ENCODE peak calls at places on chromosomes 5 and 9, in six cellular contexts. One of them, this sample, is unnamed.
A peak's percentile ranks its signal among the peaks of the same experiment; 100 is the strongest.

GRCh38 chr5:170681013-170681433 is 102.5 kb upstream of the GABRP start:
- DNase-seq in hepatocyte: peak; percentile 81
- DNase-seq in AG04450: no peak
- DNase-seq in SJSA1: peak; percentile 36
- DNase-seq in lower lobe of right lung: no peak
- DNase-seq in uterus: no peak
- DNase-seq in this sample: peak; percentile 43

GRCh38 chr5:163407034-163407652 is 30.3 kb upstream of the CCNG1 start:
- DNase-seq in SJSA1: no peak
- DNase-seq in hepatocyte: no peak
- DNase-seq in lower lobe of right lung: no peak
- DNase-seq in uterus: no peak
- DNase-seq in AG04450: no peak
- DNase-seq in this sample: no peak

GRCh38 chr9:38142201-38142600 is 73.2 kb upstream of the SHB start:
- DNase-seq in AG04450: no peak
- DNase-seq in SJSA1: no peak
- DNase-seq in uterus: no peak
- DNase-seq in lower lobe of right lung: no peak
- DNase-seq in hepatocyte: peak; percentile 34
- DNase-seq in this sample: no peak

GRCh38 chr9:27426717-27427645 is 97.1 kb upstream of the IFNK start:
- DNase-seq in hepatocyte: no peak
- DNase-seq in AG04450: no peak
- DNase-seq in lower lobe of right lung: no peak
- DNase-seq in uterus: no peak
- DNase-seq in SJSA1: peak; percentile 16
- DNase-seq in this sample: peak; percentile 38

GRCh38 chr9:93205045-93205768 is 21.3 kb downstream of the WNK2 start:
- DNase-seq in SJSA1: no peak
- DNase-seq in AG04450: no peak
- DNase-seq in hepatocyte: peak; percentile 67
- DNase-seq in uterus: peak; percentile 72
- DNase-seq in lower lobe of right lung: peak; percentile 23
- DNase-seq in this sample: no peak

GRCh38 chr5:171806976-171807823 is 21.6 kb downstream of the SMIM23 start:
- DNase-seq in uterus: no peak
- DNase-seq in AG04450: no peak
- DNase-seq in hepatocyte: no peak
- DNase-seq in SJSA1: no peak
- DNase-seq in lower lobe of right lung: no peak
- DNase-seq in this sample: no peak

GRCh38 chr9:126701820-126702500 is 88.2 kb downstream of the LMX1B start:
- DNase-seq in hepatocyte: peak; percentile 2
- DNase-seq in uterus: no peak
- DNase-seq in lower lobe of right lung: peak; percentile 37
- DNase-seq in AG04450: no peak
- DNase-seq in SJSA1: no peak
- DNase-seq in this sample: peak; percentile 21

GRCh38 chr9:15430920-15431844 is 8.5 kb downstream of the SNAPC3 start:
- DNase-seq in SJSA1: no peak
- DNase-seq in hepatocyte: peak; percentile 42
- DNase-seq in uterus: no peak
- DNase-seq in lower lobe of right lung: no peak
- DNase-seq in AG04450: no peak
- DNase-seq in this sample: no peak

GRCh38 chr5:146805099-146805498 is 73.5 kb downstream of the PPP2R2B start:
- DNase-seq in AG04450: no peak
- DNase-seq in SJSA1: no peak
- DNase-seq in lower lobe of right lung: no peak
- DNase-seq in hepatocyte: peak; percentile 28
- DNase-seq in uterus: no peak
- DNase-seq in this sample: no peak

GRCh38 chr5:149857499-149857898 is 87.1 kb downstream of the PDE6A start:
- DNase-seq in AG04450: no peak
- DNase-seq in SJSA1: peak; percentile 79
- DNase-seq in lower lobe of right lung: peak; percentile 74
- DNase-seq in uterus: peak; percentile 32
- DNase-seq in hepatocyte: peak; percentile 49
- DNase-seq in this sample: no peak

GRCh38 chr9:6902423-6902822 is 144.7 kb downstream of the KDM4C start:
- DNase-seq in SJSA1: no peak
- DNase-seq in uterus: no peak
- DNase-seq in AG04450: no peak
- DNase-seq in lower lobe of right lung: no peak
- DNase-seq in hepatocyte: no peak
- DNase-seq in this sample: no peak

GRCh38 chr5:145506451-145506850 is 328.7 kb downstream of the PRELID2 start:
- DNase-seq in uterus: no peak
- DNase-seq in hepatocyte: no peak
- DNase-seq in AG04450: no peak
- DNase-seq in lower lobe of right lung: no peak
- DNase-seq in SJSA1: no peak
- DNase-seq in this sample: no peak

GRCh38 chr9:95031711-95032461 is 285.6 kb downstream of the FANCC start:
- DNase-seq in AG04450: no peak
- DNase-seq in uterus: no peak
- DNase-seq in lower lobe of right lung: peak; percentile 64
- DNase-seq in SJSA1: no peak
- DNase-seq in hepatocyte: peak; percentile 37
- DNase-seq in this sample: peak; percentile 77

GRCh38 chr9:91247278-91247677 is 114.4 kb downstream of the AUH start:
- DNase-seq in SJSA1: no peak
- DNase-seq in hepatocyte: no peak
- DNase-seq in lower lobe of right lung: no peak
- DNase-seq in uterus: no peak
- DNase-seq in AG04450: no peak
- DNase-seq in this sample: no peak

GRCh38 chr5:132907161-132907560 is 33.7 kb downstream of the LEAP2 start:
- DNase-seq in lower lobe of right lung: no peak
- DNase-seq in hepatocyte: no peak
- DNase-seq in AG04450: no peak
- DNase-seq in SJSA1: no peak
- DNase-seq in uterus: no peak
- DNase-seq in this sample: no peak

GRCh38 chr9:123834218-123834906 is 95.6 kb downstream of the DENND1A start:
- DNase-seq in lower lobe of right lung: no peak
- DNase-seq in uterus: no peak
- DNase-seq in SJSA1: no peak
- DNase-seq in hepatocyte: no peak
- DNase-seq in AG04450: no peak
- DNase-seq in this sample: no peak

GRCh38 chr9:755454-756381 is 85.8 kb upstream of the DMRT1 start:
- DNase-seq in AG04450: peak; percentile 48
- DNase-seq in uterus: no peak
- DNase-seq in SJSA1: peak; percentile 50
- DNase-seq in hepatocyte: peak; percentile 24
- DNase-seq in lower lobe of right lung: no peak
- DNase-seq in this sample: no peak

GRCh38 chr9:33794560-33794959 is 801 bp upstream of the PRSS3 start:
- DNase-seq in lower lobe of right lung: no peak
- DNase-seq in uterus: no peak
- DNase-seq in hepatocyte: no peak
- DNase-seq in SJSA1: no peak
- DNase-seq in AG04450: no peak
- DNase-seq in this sample: no peak

GRCh38 chr9:95167998-95168397 is 149.5 kb downstream of the FANCC start:
- DNase-seq in SJSA1: peak; percentile 68
- DNase-seq in lower lobe of right lung: no peak
- DNase-seq in uterus: no peak
- DNase-seq in hepatocyte: peak; percentile 88
- DNase-seq in AG04450: peak; percentile 89
- DNase-seq in this sample: peak; percentile 69

GRCh38 chr5:61706751-61707150 is 374.7 kb downstream of the ZSWIM6 start:
- DNase-seq in lower lobe of right lung: no peak
- DNase-seq in SJSA1: no peak
- DNase-seq in AG04450: no peak
- DNase-seq in uterus: no peak
- DNase-seq in hepatocyte: no peak
- DNase-seq in this sample: no peak

GRCh38 chr5:2746642-2747041 is 4.8 kb downstream of the IRX2 start:
- DNase-seq in uterus: no peak
- DNase-seq in AG04450: no peak
- DNase-seq in lower lobe of right lung: no peak
- DNase-seq in SJSA1: no peak
- DNase-seq in hepatocyte: no peak
- DNase-seq in this sample: no peak

GRCh38 chr9:95373069-95373681 is 55.7 kb upstream of the FANCC start:
- DNase-seq in lower lobe of right lung: no peak
- DNase-seq in SJSA1: no peak
- DNase-seq in hepatocyte: no peak
- DNase-seq in AG04450: no peak
- DNase-seq in uterus: no peak
- DNase-seq in this sample: no peak

GRCh38 chr5:7078090-7078489 is 317.8 kb upstream of the ADCY2 start:
- DNase-seq in lower lobe of right lung: no peak
- DNase-seq in uterus: no peak
- DNase-seq in AG04450: no peak
- DNase-seq in hepatocyte: no peak
- DNase-seq in SJSA1: no peak
- DNase-seq in this sample: no peak

GRCh38 chr5:159337291-159337974 is 7.1 kb upstream of the IL12B start:
- DNase-seq in lower lobe of right lung: no peak
- DNase-seq in uterus: no peak
- DNase-seq in AG04450: no peak
- DNase-seq in hepatocyte: no peak
- DNase-seq in SJSA1: peak; percentile 66
- DNase-seq in this sample: no peak

GRCh38 chr9:96661711-96662110 is 6.6 kb upstream of the PRXL2C start:
- DNase-seq in lower lobe of right lung: no peak
- DNase-seq in hepatocyte: no peak
- DNase-seq in AG04450: no peak
- DNase-seq in SJSA1: no peak
- DNase-seq in uterus: no peak
- DNase-seq in this sample: peak; percentile 49

GRCh38 chr9:137354153-137354844 is 52.2 kb upstream of the NRARP start:
- DNase-seq in uterus: no peak
- DNase-seq in AG04450: no peak
- DNase-seq in hepatocyte: no peak
- DNase-seq in SJSA1: no peak
- DNase-seq in lower lobe of right lung: no peak
- DNase-seq in this sample: no peak
- H3K9me3 ChIP-seq in uterus: no peaks in the 10 kb centered on the region
- H3K9me3 ChIP-seq in AG04450: peaks cover 85% of the 10 kb centered on the region
- H3K9me3 ChIP-seq in hepatocyte: no peaks in the 10 kb centered on the region
- H3K9me3 ChIP-seq in SJSA1: peaks cover 14% of the 10 kb centered on the region
- H3K9me3 ChIP-seq in lower lobe of right lung: peaks cover 16% of the 10 kb centered on the region
- H3K9me3 ChIP-seq in this sample: peaks cover 18% of the 10 kb centered on the region

DNA sequence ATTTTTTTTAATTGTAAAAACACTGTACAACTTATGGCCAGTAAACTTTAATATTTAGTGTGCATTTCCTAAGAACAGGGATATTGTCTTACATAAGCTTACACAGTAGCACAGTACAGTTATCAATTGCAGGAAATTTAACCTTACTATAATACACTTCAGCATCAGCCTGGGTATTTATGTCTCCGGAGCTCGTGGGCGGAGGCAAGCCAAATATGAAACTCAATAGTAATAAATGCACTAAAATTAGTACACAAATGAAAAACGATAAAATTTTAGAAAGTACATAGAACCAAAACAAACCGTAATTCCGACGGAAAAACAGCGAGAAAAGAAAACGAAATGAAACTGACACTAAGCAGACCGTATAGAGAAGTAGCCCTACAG is 91.2 kb downstream of the ANXA2R start:
- DNase-seq in uterus: no peak
- DNase-seq in lower lobe of right lung: no peak
- DNase-seq in AG04450: no peak
- DNase-seq in hepatocyte: no peak
- DNase-seq in SJSA1: no peak
- DNase-seq in this sample: no peak
- H3K9me3 ChIP-seq in uterus: no peaks in the 10 kb centered on the region
- H3K9me3 ChIP-seq in lower lobe of right lung: peaks cover under 1% of the 10 kb centered on the region
- H3K9me3 ChIP-seq in AG04450: peaks cover 34% of the 10 kb centered on the region
- H3K9me3 ChIP-seq in hepatocyte: no peaks in the 10 kb centered on the region
- H3K9me3 ChIP-seq in SJSA1: peaks cover 27% of the 10 kb centered on the region
- H3K9me3 ChIP-seq in this sample: peaks cover 33% of the 10 kb centered on the region

GRCh38 chr9:101409079-101409477 is 10.4 kb downstream of the ZNF189 start:
- DNase-seq in SJSA1: no peak
- DNase-seq in lower lobe of right lung: no peak
- DNase-seq in uterus: no peak
- DNase-seq in hepatocyte: no peak
- DNase-seq in AG04450: no peak
- DNase-seq in this sample: no peak
- H3K9me3 ChIP-seq in SJSA1: peaks cover 32% of the 10 kb centered on the region
- H3K9me3 ChIP-seq in lower lobe of right lung: peaks cover 98% of the 10 kb centered on the region
- H3K9me3 ChIP-seq in uterus: peaks cover 12% of the 10 kb centered on the region
- H3K9me3 ChIP-seq in hepatocyte: peaks cover 92% of the 10 kb centered on the region
- H3K9me3 ChIP-seq in AG04450: peaks cover 18% of the 10 kb centered on the region
- H3K9me3 ChIP-seq in this sample: peaks cover 66% of the 10 kb centered on the region

DNA sequence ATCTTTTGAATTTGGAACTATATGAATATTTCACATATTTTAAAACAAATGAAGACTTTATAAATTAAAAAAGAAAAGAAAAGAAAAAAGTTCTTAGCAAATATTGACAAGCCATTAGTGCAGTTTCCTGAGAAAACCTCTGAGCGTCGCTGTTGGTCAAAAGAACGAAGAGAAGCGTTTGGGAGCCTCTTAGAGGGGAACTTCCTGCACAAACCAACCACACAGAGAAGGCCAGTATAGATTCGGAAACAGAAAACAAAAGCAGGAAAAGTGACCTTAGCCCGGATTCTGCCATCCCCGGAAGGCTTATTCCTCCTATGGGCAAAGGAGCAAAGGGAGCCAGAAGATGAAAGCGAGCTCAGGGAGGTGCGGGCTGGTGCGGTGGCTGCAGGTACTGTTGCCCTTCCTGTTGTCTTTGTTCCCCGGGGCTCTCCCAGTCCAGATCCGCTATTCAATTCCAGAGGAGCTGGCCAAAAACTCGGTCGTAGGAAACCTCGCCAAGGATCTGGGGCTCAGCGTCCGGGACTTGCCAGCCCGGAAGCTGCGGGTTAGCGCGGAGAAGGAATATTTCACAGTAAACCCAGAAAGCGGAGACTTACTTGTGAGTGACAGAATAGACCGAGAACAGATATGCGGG is at the start of gene PCDHGB2:
- DNase-seq in lower lobe of right lung: no peak
- DNase-seq in SJSA1: peak; percentile 49
- DNase-seq in uterus: no peak
- DNase-seq in hepatocyte: no peak
- DNase-seq in AG04450: no peak
- DNase-seq in this sample: peak; percentile 15
- H3K9me3 ChIP-seq in lower lobe of right lung: peaks cover 78% of the 10 kb centered on the region
- H3K9me3 ChIP-seq in SJSA1: peaks cover 33% of the 10 kb centered on the region
- H3K9me3 ChIP-seq in uterus: no peaks in the 10 kb centered on the region
- H3K9me3 ChIP-seq in hepatocyte: peaks cover 5% of the 10 kb centered on the region
- H3K9me3 ChIP-seq in AG04450: peaks cover 65% of the 10 kb centered on the region
- H3K9me3 ChIP-seq in this sample: no peaks in the 10 kb centered on the region